ENCODE peak calls at places on chromosome 4, in five cellular contexts. E is fibroblast of pulmonary artery, C is T-cell, X is neural crest cell, F is tibial artery. H is an unnamed sample.

GRCh38 chr4:183987987-183988392 is 82.9 kb downstream of the STOX2 start:
- DNase-seq in C (no peak), F (peak), X (peak), E (peak), H (peak)

GRCh38 chr4:149914521-149915115 is 99.0 kb upstream of the IQCM start:
- DNase-seq in E (peak), C (no peak), F (no peak), X (peak), H (peak)

GRCh38 chr4:184413227-184414064 is 60.9 kb downstream of the IRF2 start:
- DNase-seq in F (no peak), X (no peak), E (no peak), C (no peak), H (no peak)

GRCh38 chr4:13733817-13734216 is 106.3 kb upstream of the BOD1L1 start:
- DNase-seq in E (peak), C (no peak), X (no peak), F (no peak), H (no peak)

GRCh38 chr4:74056114-74056857 is 17.8 kb upstream of the CXCL3 start:
- DNase-seq in F (no peak), E (peak), X (no peak), C (no peak), H (peak)

GRCh38 chr4:83205760-83206159 is 78.8 kb downstream of the COQ2 start:
- DNase-seq in E (no peak), X (no peak), F (no peak), C (no peak), H (no peak)

GRCh38 chr4:137611998-137612700 is 79.9 kb upstream of the PCDH18 start:
- DNase-seq in X (no peak), C (no peak), E (no peak), F (no peak), H (peak)

GRCh38 chr4:153116101-153116680 is 88.1 kb upstream of the TRIM2 start:
- DNase-seq in E (no peak), X (no peak), F (no peak), C (peak), H (no peak)

GRCh38 chr4:185183622-185184281 is 20.0 kb downstream of the CFAP97 start:
- DNase-seq in E (peak), C (peak), F (peak), X (peak), H (peak)

GRCh38 chr4:153398713-153399112 is 54.2 kb downstream of the MND1 start:
- DNase-seq in C (peak), X (no peak), F (no peak), E (no peak), H (no peak)

GRCh38 chr4:90958256-90958895 is 831.2 kb downstream of the CCSER1 start:
- DNase-seq in E (peak), C (no peak), X (no peak), F (no peak), H (peak)

GRCh38 chr4:87908341-87908740 is 67.2 kb upstream of the SPP1 start:
- DNase-seq in F (no peak), C (no peak), E (no peak), X (no peak), H (no peak)

GRCh38 chr4:87229979-87230378 is 9.6 kb upstream of the KLHL8 start:
- DNase-seq in C (no peak), F (no peak), E (no peak), X (no peak), H (no peak)